ENCODE peak calls at places on chromosomes 13 and 19, in nine cellular contexts. One of them, this sample, is unnamed.

GRCh38 chr19:29927944-29928669 is 13.9 kb upstream of the URI1 start:
- DNase-seq in pons: peak; percentile 74
- DNase-seq in cerebellum: no peak
- DNase-seq in stimulated activated CD4-positive, alpha-beta T cell treated with anti-CD3 and anti-CD28 coated beads, Interleukin-12 subunit alpha, Interleukin-12 subunit beta, amount 100 ng/mL, for 24 hours: no peak
- DNase-seq in activated T-helper 1 cell treated with Interleukin-2 at 50 U/mL for 16 hours: no peak
- DNase-seq in GM04504: no peak
- DNase-seq in left ventricle myocardium superior: no peak
- DNase-seq in transverse colon: no peak
- DNase-seq in GOT3: no peak
- DNase-seq in this sample: no peak

GRCh38 chr19:39517432-39517831 is 2.5 kb downstream of the SELENOV start:
- DNase-seq in transverse colon: no peak
- DNase-seq in stimulated activated CD4-positive, alpha-beta T cell treated with anti-CD3 and anti-CD28 coated beads, Interleukin-12 subunit alpha, Interleukin-12 subunit beta, amount 100 ng/mL, for 24 hours: no peak
- DNase-seq in GM04504: no peak
- DNase-seq in pons: no peak
- DNase-seq in left ventricle myocardium superior: no peak
- DNase-seq in cerebellum: no peak
- DNase-seq in activated T-helper 1 cell treated with Interleukin-2 at 50 U/mL for 16 hours: no peak
- DNase-seq in GOT3: no peak
- DNase-seq in this sample: no peak

GRCh38 chr13:73599232-73600128 is 534.7 kb downstream of the KLF12 start:
- DNase-seq in cerebellum: no peak
- DNase-seq in activated T-helper 1 cell treated with Interleukin-2 at 50 U/mL for 16 hours: no peak
- DNase-seq in stimulated activated CD4-positive, alpha-beta T cell treated with anti-CD3 and anti-CD28 coated beads, Interleukin-12 subunit alpha, Interleukin-12 subunit beta, amount 100 ng/mL, for 24 hours: no peak
- DNase-seq in GOT3: no peak
- DNase-seq in GM04504: no peak
- DNase-seq in transverse colon: no peak
- DNase-seq in left ventricle myocardium superior: no peak
- DNase-seq in pons: no peak
- DNase-seq in this sample: no peak

GRCh38 chr13:40777166-40777956 is 6.4 kb upstream of the MRPS31 start:
- DNase-seq in pons: peak; percentile 83
- DNase-seq in GM04504: no peak
- DNase-seq in left ventricle myocardium superior: no peak
- DNase-seq in cerebellum: peak; percentile 30
- DNase-seq in stimulated activated CD4-positive, alpha-beta T cell treated with anti-CD3 and anti-CD28 coated beads, Interleukin-12 subunit alpha, Interleukin-12 subunit beta, amount 100 ng/mL, for 24 hours: no peak
- DNase-seq in GOT3: no peak
- DNase-seq in activated T-helper 1 cell treated with Interleukin-2 at 50 U/mL for 16 hours: no peak
- DNase-seq in transverse colon: peak; percentile 43
- DNase-seq in this sample: peak; percentile 82

GRCh38 chr19:23505738-23506137 is 110.5 kb upstream of the ZNF91 start:
- DNase-seq in stimulated activated CD4-positive, alpha-beta T cell treated with anti-CD3 and anti-CD28 coated beads, Interleukin-12 subunit alpha, Interleukin-12 subunit beta, amount 100 ng/mL, for 24 hours: no peak
- DNase-seq in GOT3: no peak
- DNase-seq in pons: no peak
- DNase-seq in cerebellum: no peak
- DNase-seq in activated T-helper 1 cell treated with Interleukin-2 at 50 U/mL for 16 hours: no peak
- DNase-seq in transverse colon: no peak
- DNase-seq in left ventricle myocardium superior: no peak
- DNase-seq in GM04504: no peak
- DNase-seq in this sample: no peak

GRCh38 chr19:13983213-13983889 is 22.8 kb downstream of the RFX1 start:
- DNase-seq in stimulated activated CD4-positive, alpha-beta T cell treated with anti-CD3 and anti-CD28 coated beads, Interleukin-12 subunit alpha, Interleukin-12 subunit beta, amount 100 ng/mL, for 24 hours: no peak
- DNase-seq in cerebellum: no peak
- DNase-seq in activated T-helper 1 cell treated with Interleukin-2 at 50 U/mL for 16 hours: peak; percentile 29
- DNase-seq in GOT3: no peak
- DNase-seq in pons: no peak
- DNase-seq in GM04504: no peak
- DNase-seq in left ventricle myocardium superior: no peak
- DNase-seq in transverse colon: no peak
- DNase-seq in this sample: no peak

GRCh38 chr19:36686365-36687213 is 823 bp upstream of the ZNF567 start:
- DNase-seq in GM04504: no peak
- DNase-seq in cerebellum: peak; percentile 30
- DNase-seq in stimulated activated CD4-positive, alpha-beta T cell treated with anti-CD3 and anti-CD28 coated beads, Interleukin-12 subunit alpha, Interleukin-12 subunit beta, amount 100 ng/mL, for 24 hours: no peak
- DNase-seq in activated T-helper 1 cell treated with Interleukin-2 at 50 U/mL for 16 hours: no peak
- DNase-seq in pons: peak; percentile 26
- DNase-seq in left ventricle myocardium superior: peak; percentile 39
- DNase-seq in GOT3: no peak
- DNase-seq in transverse colon: peak; percentile 14
- DNase-seq in this sample: no peak

GRCh38 chr13:110538632-110539031 is 22.9 kb downstream of the RAB20 start:
- DNase-seq in stimulated activated CD4-positive, alpha-beta T cell treated with anti-CD3 and anti-CD28 coated beads, Interleukin-12 subunit alpha, Interleukin-12 subunit beta, amount 100 ng/mL, for 24 hours: no peak
- DNase-seq in transverse colon: peak; percentile 45
- DNase-seq in GOT3: no peak
- DNase-seq in activated T-helper 1 cell treated with Interleukin-2 at 50 U/mL for 16 hours: no peak
- DNase-seq in pons: no peak
- DNase-seq in GM04504: no peak
- DNase-seq in left ventricle myocardium superior: peak; percentile 72
- DNase-seq in cerebellum: no peak
- DNase-seq in this sample: no peak

GRCh38 chr19:18502633-18503294 is 19.1 kb downstream of the ELL start:
- DNase-seq in stimulated activated CD4-positive, alpha-beta T cell treated with anti-CD3 and anti-CD28 coated beads, Interleukin-12 subunit alpha, Interleukin-12 subunit beta, amount 100 ng/mL, for 24 hours: no peak
- DNase-seq in left ventricle myocardium superior: peak; percentile 78
- DNase-seq in GM04504: no peak
- DNase-seq in cerebellum: no peak
- DNase-seq in activated T-helper 1 cell treated with Interleukin-2 at 50 U/mL for 16 hours: no peak
- DNase-seq in transverse colon: peak; percentile 40
- DNase-seq in GOT3: no peak
- DNase-seq in pons: peak; percentile 54
- DNase-seq in this sample: no peak

GRCh38 chr19:8396563-8397203 is 6.5 kb downstream of the RAB11B start:
- DNase-seq in cerebellum: peak; percentile 47
- DNase-seq in left ventricle myocardium superior: peak; percentile 80
- DNase-seq in stimulated activated CD4-positive, alpha-beta T cell treated with anti-CD3 and anti-CD28 coated beads, Interleukin-12 subunit alpha, Interleukin-12 subunit beta, amount 100 ng/mL, for 24 hours: peak; percentile 35
- DNase-seq in transverse colon: peak; percentile 65
- DNase-seq in activated T-helper 1 cell treated with Interleukin-2 at 50 U/mL for 16 hours: peak; percentile 30
- DNase-seq in GOT3: no peak
- DNase-seq in pons: peak; percentile 65
- DNase-seq in GM04504: no peak
- DNase-seq in this sample: peak; percentile 32

GRCh38 chr13:78319101-78319627 is 284.2 kb downstream of the POU4F1 start:
- DNase-seq in pons: no peak
- DNase-seq in transverse colon: no peak
- DNase-seq in GM04504: no peak
- DNase-seq in stimulated activated CD4-positive, alpha-beta T cell treated with anti-CD3 and anti-CD28 coated beads, Interleukin-12 subunit alpha, Interleukin-12 subunit beta, amount 100 ng/mL, for 24 hours: no peak
- DNase-seq in GOT3: no peak
- DNase-seq in cerebellum: no peak
- DNase-seq in activated T-helper 1 cell treated with Interleukin-2 at 50 U/mL for 16 hours: no peak
- DNase-seq in left ventricle myocardium superior: no peak
- DNase-seq in this sample: no peak

GRCh38 chr13:83503424-83503823 is 378.9 kb downstream of the SLITRK1 start:
- DNase-seq in cerebellum: no peak
- DNase-seq in pons: no peak
- DNase-seq in GM04504: peak; percentile 3
- DNase-seq in left ventricle myocardium superior: no peak
- DNase-seq in transverse colon: no peak
- DNase-seq in GOT3: no peak
- DNase-seq in activated T-helper 1 cell treated with Interleukin-2 at 50 U/mL for 16 hours: no peak
- DNase-seq in stimulated activated CD4-positive, alpha-beta T cell treated with anti-CD3 and anti-CD28 coated beads, Interleukin-12 subunit alpha, Interleukin-12 subunit beta, amount 100 ng/mL, for 24 hours: no peak
- DNase-seq in this sample: no peak

GRCh38 chr19:17947815-17948473 is 15.1 kb downstream of the CCDC124 start:
- DNase-seq in GOT3: peak; percentile 75
- DNase-seq in left ventricle myocardium superior: peak; percentile 95
- DNase-seq in pons: peak; percentile 90
- DNase-seq in transverse colon: peak; percentile 91
- DNase-seq in GM04504: peak; percentile 78
- DNase-seq in activated T-helper 1 cell treated with Interleukin-2 at 50 U/mL for 16 hours: peak; percentile 95
- DNase-seq in cerebellum: peak; percentile 97
- DNase-seq in stimulated activated CD4-positive, alpha-beta T cell treated with anti-CD3 and anti-CD28 coated beads, Interleukin-12 subunit alpha, Interleukin-12 subunit beta, amount 100 ng/mL, for 24 hours: peak; percentile 89
- DNase-seq in this sample: peak; percentile 88

GRCh38 chr13:34011552-34012085 is 193.7 kb downstream of the RFC3 start:
- DNase-seq in pons: no peak
- DNase-seq in GM04504: no peak
- DNase-seq in transverse colon: no peak
- DNase-seq in stimulated activated CD4-positive, alpha-beta T cell treated with anti-CD3 and anti-CD28 coated beads, Interleukin-12 subunit alpha, Interleukin-12 subunit beta, amount 100 ng/mL, for 24 hours: no peak
- DNase-seq in GOT3: no peak
- DNase-seq in activated T-helper 1 cell treated with Interleukin-2 at 50 U/mL for 16 hours: no peak
- DNase-seq in cerebellum: no peak
- DNase-seq in left ventricle myocardium superior: no peak
- DNase-seq in this sample: no peak

GRCh38 chr13:44576396-44577235 is 486 bp upstream of the TSC22D1 start:
- DNase-seq in GOT3: no peak
- DNase-seq in activated T-helper 1 cell treated with Interleukin-2 at 50 U/mL for 16 hours: peak; percentile 30
- DNase-seq in pons: no peak
- DNase-seq in left ventricle myocardium superior: peak; percentile 52
- DNase-seq in transverse colon: peak; percentile 19
- DNase-seq in stimulated activated CD4-positive, alpha-beta T cell treated with anti-CD3 and anti-CD28 coated beads, Interleukin-12 subunit alpha, Interleukin-12 subunit beta, amount 100 ng/mL, for 24 hours: peak; percentile 13
- DNase-seq in GM04504: no peak
- DNase-seq in cerebellum: peak; percentile 50
- DNase-seq in this sample: no peak